ENCODE peak calls at places on chromosomes 6 and 20, in four cellular contexts. L, W, N and K are unnamed samples.

GRCh38 chr6:44858998-44859397 is 469.1 kb upstream of the RUNX2 start:
- DNase-seq in W (no peak), L (no peak), N (no peak), K (no peak)

GRCh38 chr6:24910331-24910849 is 25.4 kb downstream of the RIPOR2 start:
- DNase-seq in L (no peak), N (peak; percentile 69), W (no peak), K (no peak)

GRCh38 chr6:127205031-127205430 is 61.6 kb upstream of the RNF146 start:
- DNase-seq in W (no peak), N (no peak), L (no peak), K (no peak)

GRCh38 chr20:43691928-43692524 is 25.1 kb downstream of the MYBL2 start:
- DNase-seq in L (peak; percentile 71), W (no peak), N (peak; percentile 2), K (no peak)

GRCh38 chr6:52594216-52594615 is 17.4 kb upstream of the TRAM2 start:
- DNase-seq in W (no peak), L (no peak), N (no peak), K (no peak)

GRCh38 chr20:51368461-51369211 is 173.9 kb downstream of the NFATC2 start:
- DNase-seq in W (no peak), N (no peak), L (no peak), K (no peak)

GRCh38 chr6:162868397-162868796 is 140.6 kb downstream of the PACRG start:
- DNase-seq in W (no peak), N (no peak), L (no peak), K (no peak)

GRCh38 chr20:5928831-5929715 is 21.3 kb downstream of the TRMT6 start:
- DNase-seq in W (no peak), L (no peak), N (no peak), K (no peak)

GRCh38 chr20:57769756-57770155 is 59.9 kb upstream of the PMEPA1 start:
- DNase-seq in N (no peak), W (peak; percentile 1), L (no peak), K (no peak)

GRCh38 chr6:27043244-27043643 is 204.3 kb upstream of the PRSS16 start:
- DNase-seq in L (no peak), W (no peak), N (no peak), K (no peak)

GRCh38 chr6:41053056-41053455 is at the start of gene APOBEC2:
- DNase-seq in W (no peak), L (no peak), N (no peak), K (no peak)

GRCh38 chr6:88359530-88360202 is 193.5 kb upstream of the CNR1 start:
- DNase-seq in W (no peak), L (no peak), N (no peak), K (no peak)

GRCh38 chr6:72784071-72784470 is 162.2 kb downstream of the KCNQ5 start:
- DNase-seq in L (no peak), N (no peak), W (no peak), K (no peak)

GRCh38 chr6:10510592-10511367 is 10.4 kb upstream of the GCNT2 start:
- DNase-seq in W (peak; percentile 42), N (peak; percentile 15), L (peak; percentile 80), K (no peak)

GRCh38 chr6:56959094-56959493 is 4.2 kb downstream of the BEND6 start:
- DNase-seq in N (no peak), W (no peak), L (no peak), K (no peak)

GRCh38 chr6:118748311-118749062 is 97.1 kb upstream of the CEP85L start:
- DNase-seq in N (peak; percentile 52), W (no peak), L (no peak), K (peak; percentile 26)
- H3K27ac ChIP-seq in N (no peak overlapping the region), W (no peak overlapping the region), L (no peak overlapping the region), K (no peak overlapping the region)

GRCh38 chr6:111485316-111485715 is 2.3 kb upstream of the REV3L start:
- DNase-seq in W (no peak), N (no peak), L (no peak), K (no peak)
- H3K27ac ChIP-seq in W (peak overlapping the region; percentile 97), N (no peak overlapping the region), L (peak overlapping the region; percentile 99), K (no peak overlapping the region)

DNA sequence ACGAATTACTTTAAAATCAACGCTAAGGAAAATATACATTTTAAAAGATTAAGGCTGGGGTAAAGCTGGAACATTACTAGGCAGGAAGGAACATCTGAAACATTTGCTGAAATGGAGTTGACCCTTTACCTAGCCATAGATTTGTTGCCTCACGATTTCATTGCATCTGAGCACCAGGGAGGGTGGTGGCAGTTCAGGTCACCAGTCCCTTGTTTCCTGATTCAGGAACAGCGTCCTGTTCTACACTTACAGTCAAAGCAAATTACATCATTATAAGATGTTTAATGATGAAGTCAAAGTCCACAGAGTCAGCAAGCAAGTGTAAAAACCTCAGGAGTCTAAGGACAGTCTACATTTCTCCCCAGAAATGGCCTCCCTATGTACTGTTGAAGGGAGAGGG is 9.0 kb upstream of the MICA start:
- DNase-seq in W (no peak), L (peak; percentile 23), N (no peak), K (no peak)
- H3K27ac ChIP-seq in W (no peak overlapping the region), L (no peak overlapping the region), N (no peak overlapping the region), K (no peak overlapping the region)

DNA sequence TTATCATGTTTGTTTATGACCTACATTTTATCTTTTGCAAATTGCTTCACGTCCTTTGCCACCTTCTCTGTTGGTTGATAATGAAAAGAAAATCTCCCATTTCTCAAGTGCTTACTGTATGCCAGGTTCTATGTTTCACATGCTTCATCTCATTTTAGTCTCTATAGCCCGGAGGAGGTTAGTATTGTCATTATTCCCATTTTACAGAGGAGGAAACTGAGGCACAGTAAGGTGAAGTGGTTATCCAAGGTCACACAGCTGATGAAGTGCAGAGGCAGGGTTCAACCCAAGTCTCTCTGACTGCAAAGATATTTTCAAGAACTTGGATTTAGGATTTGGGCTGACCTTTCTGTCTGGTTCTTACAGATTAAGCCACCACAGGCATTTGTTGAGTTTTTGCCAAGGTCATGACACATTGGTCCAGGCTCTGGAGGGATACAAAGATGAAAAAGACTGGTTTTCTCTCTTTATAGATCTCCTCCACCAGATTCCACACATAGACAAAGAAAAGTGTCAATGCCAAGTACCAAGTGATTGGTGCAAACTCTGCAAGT is 20.6 kb downstream of the CNBD2 start:
- DNase-seq in W (no peak), L (no peak), N (no peak), K (no peak)
- H3K27ac ChIP-seq in W (no peak overlapping the region), L (no peak overlapping the region), N (no peak overlapping the region), K (no peak overlapping the region)

GRCh38 chr20:55685848-55686247 is 319.5 kb downstream of the CBLN4 start:
- DNase-seq in N (no peak), L (no peak), W (no peak), K (no peak)
- H3K27ac ChIP-seq in N (no peak overlapping the region), L (no peak overlapping the region), W (no peak overlapping the region), K (no peak overlapping the region)